ENCODE peak calls at places on chromosomes 7 and 10, in nine cellular contexts. One of them, this sample, is unnamed.

GRCh38 chr7:34567906-34568305 is 90.1 kb upstream of the NPSR1 start:
- DNase-seq in EL: no peak
- DNase-seq in heart left ventricle: no peak
- DNase-seq in GM13977: no peak
- DNase-seq in effector memory CD4-positive, alpha-beta T cell: no peak
- DNase-seq in RPMI7951: no peak
- DNase-seq in effector CD4-positive, alpha-beta T cell: no peak
- DNase-seq in GM12878: no peak
- DNase-seq in neural progenitor cell: no peak
- DNase-seq in this sample: no peak

GRCh38 chr10:78081292-78081691 is 47.6 kb downstream of the RPS24 start:
- DNase-seq in RPMI7951: no peak
- DNase-seq in GM13977: no peak
- DNase-seq in EL: no peak
- DNase-seq in heart left ventricle: no peak
- DNase-seq in effector CD4-positive, alpha-beta T cell: no peak
- DNase-seq in effector memory CD4-positive, alpha-beta T cell: no peak
- DNase-seq in neural progenitor cell: no peak
- DNase-seq in GM12878: no peak
- DNase-seq in this sample: no peak

GRCh38 chr10:121113385-121113696 is 262.2 kb downstream of the WDR11 start:
- DNase-seq in EL: no peak
- DNase-seq in GM13977: no peak
- DNase-seq in GM12878: no peak
- DNase-seq in effector CD4-positive, alpha-beta T cell: no peak
- DNase-seq in heart left ventricle: no peak
- DNase-seq in RPMI7951: no peak
- DNase-seq in effector memory CD4-positive, alpha-beta T cell: no peak
- DNase-seq in neural progenitor cell: no peak
- DNase-seq in this sample: no peak

GRCh38 chr7:110373514-110374258 is 717.2 kb upstream of the LRRN3 start:
- DNase-seq in RPMI7951: no peak
- DNase-seq in effector CD4-positive, alpha-beta T cell: no peak
- DNase-seq in effector memory CD4-positive, alpha-beta T cell: no peak
- DNase-seq in EL: no peak
- DNase-seq in GM12878: no peak
- DNase-seq in heart left ventricle: no peak
- DNase-seq in neural progenitor cell: peak
- DNase-seq in GM13977: no peak
- DNase-seq in this sample: no peak

GRCh38 chr10:78320990-78321389 is 287.3 kb downstream of the RPS24 start:
- DNase-seq in RPMI7951: no peak
- DNase-seq in GM12878: no peak
- DNase-seq in effector memory CD4-positive, alpha-beta T cell: no peak
- DNase-seq in GM13977: no peak
- DNase-seq in EL: no peak
- DNase-seq in heart left ventricle: no peak
- DNase-seq in effector CD4-positive, alpha-beta T cell: no peak
- DNase-seq in neural progenitor cell: no peak
- DNase-seq in this sample: no peak

GRCh38 chr10:102617041-102617440 is 27.2 kb upstream of the TRIM8 start:
- DNase-seq in neural progenitor cell: no peak
- DNase-seq in GM13977: no peak
- DNase-seq in heart left ventricle: peak
- DNase-seq in effector CD4-positive, alpha-beta T cell: no peak
- DNase-seq in EL: no peak
- DNase-seq in effector memory CD4-positive, alpha-beta T cell: no peak
- DNase-seq in RPMI7951: no peak
- DNase-seq in GM12878: no peak
- DNase-seq in this sample: no peak

GRCh38 chr7:151876112-151876898 is 610 bp downstream of the PRKAG2 start:
- DNase-seq in EL: peak
- DNase-seq in neural progenitor cell: peak
- DNase-seq in effector CD4-positive, alpha-beta T cell: peak
- DNase-seq in effector memory CD4-positive, alpha-beta T cell: peak
- DNase-seq in GM13977: peak
- DNase-seq in RPMI7951: no peak
- DNase-seq in GM12878: no peak
- DNase-seq in heart left ventricle: peak
- DNase-seq in this sample: peak

GRCh38 chr10:117408436-117409384 is 33.5 kb upstream of the PDZD8 start:
- DNase-seq in neural progenitor cell: no peak
- DNase-seq in EL: no peak
- DNase-seq in GM13977: no peak
- DNase-seq in effector memory CD4-positive, alpha-beta T cell: no peak
- DNase-seq in effector CD4-positive, alpha-beta T cell: no peak
- DNase-seq in RPMI7951: no peak
- DNase-seq in heart left ventricle: no peak
- DNase-seq in GM12878: no peak
- DNase-seq in this sample: no peak

GRCh38 chr7:117875566-117875965 is 2.3 kb upstream of the CTTNBP2 start:
- DNase-seq in effector CD4-positive, alpha-beta T cell: no peak
- DNase-seq in GM12878: no peak
- DNase-seq in heart left ventricle: peak
- DNase-seq in GM13977: no peak
- DNase-seq in RPMI7951: peak
- DNase-seq in neural progenitor cell: peak
- DNase-seq in EL: no peak
- DNase-seq in effector memory CD4-positive, alpha-beta T cell: no peak
- DNase-seq in this sample: no peak

GRCh38 chr10:117684673-117685211 is 142.2 kb downstream of the EMX2 start:
- DNase-seq in RPMI7951: no peak
- DNase-seq in EL: peak
- DNase-seq in GM13977: peak
- DNase-seq in neural progenitor cell: peak
- DNase-seq in effector CD4-positive, alpha-beta T cell: no peak
- DNase-seq in heart left ventricle: peak
- DNase-seq in GM12878: no peak
- DNase-seq in effector memory CD4-positive, alpha-beta T cell: no peak
- DNase-seq in this sample: no peak

GRCh38 chr7:39952378-39952777 is 2.3 kb downstream of the CDK13 start:
- DNase-seq in effector CD4-positive, alpha-beta T cell: no peak
- DNase-seq in RPMI7951: no peak
- DNase-seq in heart left ventricle: no peak
- DNase-seq in neural progenitor cell: no peak
- DNase-seq in GM13977: no peak
- DNase-seq in effector memory CD4-positive, alpha-beta T cell: no peak
- DNase-seq in EL: peak
- DNase-seq in GM12878: no peak
- DNase-seq in this sample: no peak

GRCh38 chr7:1459930-1460756 is 873 bp upstream of the MICALL2 start:
- DNase-seq in RPMI7951: peak
- DNase-seq in effector memory CD4-positive, alpha-beta T cell: no peak
- DNase-seq in heart left ventricle: peak
- DNase-seq in GM12878: no peak
- DNase-seq in GM13977: peak
- DNase-seq in effector CD4-positive, alpha-beta T cell: no peak
- DNase-seq in neural progenitor cell: no peak
- DNase-seq in EL: peak
- DNase-seq in this sample: no peak

GRCh38 chr10:50312464-50313437 is 61.4 kb upstream of the ASAH2 start:
- DNase-seq in effector memory CD4-positive, alpha-beta T cell: no peak
- DNase-seq in neural progenitor cell: no peak
- DNase-seq in GM12878: no peak
- DNase-seq in RPMI7951: peak
- DNase-seq in GM13977: no peak
- DNase-seq in heart left ventricle: no peak
- DNase-seq in EL: peak
- DNase-seq in effector CD4-positive, alpha-beta T cell: no peak
- DNase-seq in this sample: no peak

GRCh38 chr7:38410056-38410455 is 136.6 kb upstream of the TARP start:
- DNase-seq in GM13977: no peak
- DNase-seq in neural progenitor cell: no peak
- DNase-seq in effector CD4-positive, alpha-beta T cell: no peak
- DNase-seq in GM12878: no peak
- DNase-seq in RPMI7951: no peak
- DNase-seq in EL: no peak
- DNase-seq in heart left ventricle: no peak
- DNase-seq in effector memory CD4-positive, alpha-beta T cell: no peak
- DNase-seq in this sample: no peak

GRCh38 chr7:3154881-3155494 is 111.3 kb upstream of the CARD11 start:
- DNase-seq in RPMI7951: peak
- DNase-seq in EL: peak
- DNase-seq in effector CD4-positive, alpha-beta T cell: peak
- DNase-seq in GM13977: peak
- DNase-seq in heart left ventricle: no peak
- DNase-seq in effector memory CD4-positive, alpha-beta T cell: peak
- DNase-seq in GM12878: peak
- DNase-seq in neural progenitor cell: peak
- DNase-seq in this sample: peak

GRCh38 chr7:68613405-68613804 is 984.9 kb upstream of the AUTS2 start:
- DNase-seq in GM12878: no peak
- DNase-seq in effector CD4-positive, alpha-beta T cell: no peak
- DNase-seq in RPMI7951: no peak
- DNase-seq in GM13977: no peak
- DNase-seq in EL: no peak
- DNase-seq in heart left ventricle: no peak
- DNase-seq in effector memory CD4-positive, alpha-beta T cell: no peak
- DNase-seq in neural progenitor cell: peak
- DNase-seq in this sample: no peak

GRCh38 chr7:92873776-92874175 is 37.4 kb upstream of the CDK6 start:
- DNase-seq in heart left ventricle: no peak
- DNase-seq in GM12878: no peak
- DNase-seq in GM13977: no peak
- DNase-seq in neural progenitor cell: no peak
- DNase-seq in EL: no peak
- DNase-seq in effector CD4-positive, alpha-beta T cell: no peak
- DNase-seq in effector memory CD4-positive, alpha-beta T cell: no peak
- DNase-seq in RPMI7951: peak
- DNase-seq in this sample: no peak

GRCh38 chr10:83680470-83680891 is 458.8 kb upstream of the GHITM start:
- DNase-seq in effector memory CD4-positive, alpha-beta T cell: no peak
- DNase-seq in GM13977: peak
- DNase-seq in heart left ventricle: no peak
- DNase-seq in effector CD4-positive, alpha-beta T cell: no peak
- DNase-seq in RPMI7951: no peak
- DNase-seq in neural progenitor cell: no peak
- DNase-seq in GM12878: peak
- DNase-seq in EL: no peak
- DNase-seq in this sample: no peak

GRCh38 chr7:141630621-141631020 is 71.3 kb downstream of the DENND11 start:
- DNase-seq in effector memory CD4-positive, alpha-beta T cell: no peak
- DNase-seq in effector CD4-positive, alpha-beta T cell: no peak
- DNase-seq in GM12878: no peak
- DNase-seq in RPMI7951: no peak
- DNase-seq in GM13977: no peak
- DNase-seq in EL: no peak
- DNase-seq in neural progenitor cell: no peak
- DNase-seq in heart left ventricle: no peak
- DNase-seq in this sample: no peak

GRCh38 chr7:104926905-104927454 is 87.0 kb upstream of the KMT2E start:
- DNase-seq in effector memory CD4-positive, alpha-beta T cell: no peak
- DNase-seq in heart left ventricle: no peak
- DNase-seq in neural progenitor cell: peak
- DNase-seq in EL: no peak
- DNase-seq in RPMI7951: no peak
- DNase-seq in GM12878: no peak
- DNase-seq in effector CD4-positive, alpha-beta T cell: no peak
- DNase-seq in GM13977: no peak
- DNase-seq in this sample: no peak

GRCh38 chr7:85030893-85031292 is 156.0 kb downstream of the SEMA3D start:
- DNase-seq in GM12878: no peak
- DNase-seq in neural progenitor cell: peak
- DNase-seq in effector memory CD4-positive, alpha-beta T cell: no peak
- DNase-seq in GM13977: no peak
- DNase-seq in effector CD4-positive, alpha-beta T cell: no peak
- DNase-seq in RPMI7951: peak
- DNase-seq in heart left ventricle: no peak
- DNase-seq in EL: peak
- DNase-seq in this sample: no peak

GRCh38 chr7:99313204-99313573 is 12.5 kb upstream of the ARPC1A start:
- DNase-seq in RPMI7951: no peak
- DNase-seq in neural progenitor cell: no peak
- DNase-seq in heart left ventricle: no peak
- DNase-seq in GM12878: no peak
- DNase-seq in effector memory CD4-positive, alpha-beta T cell: no peak
- DNase-seq in effector CD4-positive, alpha-beta T cell: no peak
- DNase-seq in EL: no peak
- DNase-seq in GM13977: no peak
- DNase-seq in this sample: no peak

This sample was measured in CD8-positive, alpha-beta T cell.